ENCODE peak calls at places on chromosomes 2 and 18, in seven cellular contexts. One of them, this sample, is unnamed.
A peak's percentile ranks its signal among the peaks of the same experiment; 100 is the strongest.

GRCh38 chr18:54946149-54946581 is 13.1 kb downstream of the CCDC68 start:
- DNase-seq in CD4-positive, CD25-positive, alpha-beta regulatory T cell: peak; percentile 16
- DNase-seq in PC-9: peak; percentile 86
- DNase-seq in epithelial cell of esophagus: peak; percentile 50
- DNase-seq in fibroblast of lung: peak; percentile 56
- DNase-seq in heart right ventricle: no peak
- DNase-seq in upper lobe of right lung: no peak
- DNase-seq in this sample: no peak

GRCh38 chr2:142462291-142462690 is 331.5 kb upstream of the LRP1B start:
- DNase-seq in CD4-positive, CD25-positive, alpha-beta regulatory T cell: no peak
- DNase-seq in PC-9: no peak
- DNase-seq in epithelial cell of esophagus: peak; percentile 45
- DNase-seq in fibroblast of lung: no peak
- DNase-seq in heart right ventricle: no peak
- DNase-seq in upper lobe of right lung: no peak
- DNase-seq in this sample: no peak

GRCh38 chr2:177056540-177056939 is 156.1 kb upstream of the HNRNPA3 start:
- DNase-seq in CD4-positive, CD25-positive, alpha-beta regulatory T cell: no peak
- DNase-seq in PC-9: no peak
- DNase-seq in epithelial cell of esophagus: no peak
- DNase-seq in fibroblast of lung: no peak
- DNase-seq in heart right ventricle: no peak
- DNase-seq in upper lobe of right lung: no peak
- DNase-seq in this sample: no peak

GRCh38 chr18:38241216-38241615 is 675.6 kb upstream of the CELF4 start:
- DNase-seq in CD4-positive, CD25-positive, alpha-beta regulatory T cell: no peak
- DNase-seq in PC-9: no peak
- DNase-seq in epithelial cell of esophagus: peak; percentile 65
- DNase-seq in fibroblast of lung: peak; percentile 11
- DNase-seq in heart right ventricle: no peak
- DNase-seq in upper lobe of right lung: no peak
- DNase-seq in this sample: no peak

GRCh38 chr2:63663013-63663864 is 74.5 kb downstream of the MDH1 start:
- DNase-seq in CD4-positive, CD25-positive, alpha-beta regulatory T cell: no peak
- DNase-seq in PC-9: no peak
- DNase-seq in epithelial cell of esophagus: no peak
- DNase-seq in fibroblast of lung: no peak
- DNase-seq in heart right ventricle: no peak
- DNase-seq in upper lobe of right lung: no peak
- DNase-seq in this sample: no peak

GRCh38 chr2:32403782-32404181 is 47.0 kb downstream of the BIRC6 start:
- DNase-seq in CD4-positive, CD25-positive, alpha-beta regulatory T cell: no peak
- DNase-seq in PC-9: no peak
- DNase-seq in epithelial cell of esophagus: no peak
- DNase-seq in fibroblast of lung: no peak
- DNase-seq in heart right ventricle: no peak
- DNase-seq in upper lobe of right lung: no peak
- DNase-seq in this sample: no peak

GRCh38 chr2:221549143-221549542 is 23.0 kb downstream of the EPHA4 start:
- DNase-seq in CD4-positive, CD25-positive, alpha-beta regulatory T cell: no peak
- DNase-seq in PC-9: no peak
- DNase-seq in epithelial cell of esophagus: no peak
- DNase-seq in fibroblast of lung: peak; percentile 44
- DNase-seq in heart right ventricle: no peak
- DNase-seq in upper lobe of right lung: no peak
- DNase-seq in this sample: no peak

GRCh38 chr2:216464104-216464720 is 34.4 kb upstream of the RPL37A start:
- DNase-seq in CD4-positive, CD25-positive, alpha-beta regulatory T cell: no peak
- DNase-seq in PC-9: no peak
- DNase-seq in epithelial cell of esophagus: no peak
- DNase-seq in fibroblast of lung: no peak
- DNase-seq in heart right ventricle: no peak
- DNase-seq in upper lobe of right lung: no peak
- DNase-seq in this sample: no peak

GRCh38 chr2:160207804-160208661 is 8.0 kb upstream of the ITGB6 start:
- DNase-seq in CD4-positive, CD25-positive, alpha-beta regulatory T cell: no peak
- DNase-seq in PC-9: peak; percentile 92
- DNase-seq in epithelial cell of esophagus: peak; percentile 83
- DNase-seq in fibroblast of lung: peak; percentile 86
- DNase-seq in heart right ventricle: peak; percentile 56
- DNase-seq in upper lobe of right lung: peak; percentile 86
- DNase-seq in this sample: no peak

GRCh38 chr18:23998811-23999210 is 15.7 kb upstream of the TTC39C start:
- DNase-seq in CD4-positive, CD25-positive, alpha-beta regulatory T cell: no peak
- DNase-seq in PC-9: peak; percentile 88
- DNase-seq in epithelial cell of esophagus: peak; percentile 95
- DNase-seq in fibroblast of lung: no peak
- DNase-seq in heart right ventricle: no peak
- DNase-seq in upper lobe of right lung: no peak
- DNase-seq in this sample: no peak

GRCh38 chr2:222433381-222434173 is 9.2 kb downstream of the SGPP2 start:
- DNase-seq in CD4-positive, CD25-positive, alpha-beta regulatory T cell: no peak
- DNase-seq in PC-9: peak; percentile 84
- DNase-seq in epithelial cell of esophagus: peak; percentile 72
- DNase-seq in fibroblast of lung: no peak
- DNase-seq in heart right ventricle: no peak
- DNase-seq in upper lobe of right lung: no peak
- DNase-seq in this sample: no peak

GRCh38 chr2:174972924-174973323 is 32.3 kb downstream of the CHN1 start:
- DNase-seq in CD4-positive, CD25-positive, alpha-beta regulatory T cell: no peak
- DNase-seq in PC-9: no peak
- DNase-seq in epithelial cell of esophagus: peak; percentile 31
- DNase-seq in fibroblast of lung: peak; percentile 32
- DNase-seq in heart right ventricle: no peak
- DNase-seq in upper lobe of right lung: no peak
- DNase-seq in this sample: no peak

GRCh38 chr2:148234143-148234542 is 213.3 kb downstream of the MBD5 start:
- DNase-seq in CD4-positive, CD25-positive, alpha-beta regulatory T cell: no peak
- DNase-seq in PC-9: no peak
- DNase-seq in epithelial cell of esophagus: no peak
- DNase-seq in fibroblast of lung: no peak
- DNase-seq in heart right ventricle: no peak
- DNase-seq in upper lobe of right lung: no peak
- DNase-seq in this sample: no peak

GRCh38 chr2:186518945-186519344 is 32.9 kb downstream of the ZC3H15 start:
- DNase-seq in CD4-positive, CD25-positive, alpha-beta regulatory T cell: no peak
- DNase-seq in PC-9: no peak
- DNase-seq in epithelial cell of esophagus: peak; percentile 55
- DNase-seq in fibroblast of lung: peak; percentile 33
- DNase-seq in heart right ventricle: no peak
- DNase-seq in upper lobe of right lung: no peak
- DNase-seq in this sample: no peak

GRCh38 chr2:116787808-116788207 is 1026.7 kb upstream of the DDX18 start:
- DNase-seq in CD4-positive, CD25-positive, alpha-beta regulatory T cell: no peak
- DNase-seq in PC-9: no peak
- DNase-seq in epithelial cell of esophagus: no peak
- DNase-seq in fibroblast of lung: no peak
- DNase-seq in heart right ventricle: no peak
- DNase-seq in upper lobe of right lung: no peak
- DNase-seq in this sample: no peak

GRCh38 chr2:68435605-68436004 is 31.5 kb downstream of the FBXO48 start:
- DNase-seq in CD4-positive, CD25-positive, alpha-beta regulatory T cell: no peak
- DNase-seq in PC-9: no peak
- DNase-seq in epithelial cell of esophagus: no peak
- DNase-seq in fibroblast of lung: peak; percentile 70
- DNase-seq in heart right ventricle: no peak
- DNase-seq in upper lobe of right lung: no peak
- DNase-seq in this sample: no peak

GRCh38 chr2:197877038-197877437 is 72.6 kb downstream of the PLCL1 start:
- DNase-seq in CD4-positive, CD25-positive, alpha-beta regulatory T cell: no peak
- DNase-seq in PC-9: no peak
- DNase-seq in epithelial cell of esophagus: peak; percentile 3
- DNase-seq in fibroblast of lung: no peak
- DNase-seq in heart right ventricle: no peak
- DNase-seq in upper lobe of right lung: no peak
- DNase-seq in this sample: no peak

GRCh38 chr2:12076810-12077209 is 330.4 kb downstream of the LPIN1 start:
- DNase-seq in CD4-positive, CD25-positive, alpha-beta regulatory T cell: no peak
- DNase-seq in PC-9: no peak
- DNase-seq in epithelial cell of esophagus: peak; percentile 44
- DNase-seq in fibroblast of lung: peak; percentile 31
- DNase-seq in heart right ventricle: no peak
- DNase-seq in upper lobe of right lung: no peak
- DNase-seq in this sample: no peak

GRCh38 chr2:179248024-179248348 is 16.6 kb downstream of the SESTD1 start:
- DNase-seq in CD4-positive, CD25-positive, alpha-beta regulatory T cell: no peak
- DNase-seq in PC-9: no peak
- DNase-seq in epithelial cell of esophagus: no peak
- DNase-seq in fibroblast of lung: no peak
- DNase-seq in heart right ventricle: no peak
- DNase-seq in upper lobe of right lung: no peak
- DNase-seq in this sample: no peak

GRCh38 chr2:7031424-7032245 is 114.4 kb downstream of the RNF144A start:
- DNase-seq in CD4-positive, CD25-positive, alpha-beta regulatory T cell: peak; percentile 49
- DNase-seq in PC-9: peak; percentile 97
- DNase-seq in epithelial cell of esophagus: peak; percentile 55
- DNase-seq in fibroblast of lung: no peak
- DNase-seq in heart right ventricle: no peak
- DNase-seq in upper lobe of right lung: peak; percentile 90
- DNase-seq in this sample: peak; percentile 45

GRCh38 chr2:99154643-99155536 is at the start of the genes LIPT1 and TSGA10:
- DNase-seq in CD4-positive, CD25-positive, alpha-beta regulatory T cell: peak; percentile 91
- DNase-seq in PC-9: peak; percentile 81
- DNase-seq in epithelial cell of esophagus: peak; percentile 90
- DNase-seq in fibroblast of lung: peak; percentile 91
- DNase-seq in heart right ventricle: peak; percentile 90
- DNase-seq in upper lobe of right lung: peak; percentile 97
- DNase-seq in this sample: peak; percentile 92

DNA sequence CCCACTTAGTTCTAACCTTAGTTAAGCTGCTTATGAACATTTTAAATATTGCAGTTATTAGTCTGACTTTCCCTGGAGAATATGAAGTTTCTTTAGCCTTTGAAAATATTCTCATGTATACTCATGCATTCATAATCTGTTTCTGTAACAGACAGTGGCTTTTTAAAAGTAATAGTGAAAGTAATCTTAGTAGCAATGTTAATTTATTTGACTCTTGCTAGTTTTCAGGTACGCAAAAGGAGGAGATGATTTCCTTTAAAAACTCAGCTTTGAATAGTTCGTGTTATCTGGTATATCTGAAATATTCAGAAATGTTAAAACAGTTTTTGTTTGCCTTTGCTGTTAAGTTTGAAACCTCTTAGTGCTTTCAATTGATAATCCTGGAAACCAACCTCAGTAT is 3.8 kb downstream of the ANKRD12 start:
- DNase-seq in CD4-positive, CD25-positive, alpha-beta regulatory T cell: no peak
- DNase-seq in PC-9: no peak
- DNase-seq in epithelial cell of esophagus: no peak
- DNase-seq in fibroblast of lung: no peak
- DNase-seq in heart right ventricle: no peak
- DNase-seq in upper lobe of right lung: no peak
- DNase-seq in this sample: no peak
- H3K4me3 ChIP-seq in CD4-positive, CD25-positive, alpha-beta regulatory T cell: peak overlapping the region; percentile 100
- H3K4me3 ChIP-seq in PC-9: no peak overlapping the region
- H3K4me3 ChIP-seq in epithelial cell of esophagus: no peak overlapping the region
- H3K4me3 ChIP-seq in fibroblast of lung: no peak overlapping the region
- H3K4me3 ChIP-seq in heart right ventricle: no peak overlapping the region
- H3K4me3 ChIP-seq in upper lobe of right lung: peak overlapping the region; percentile 76
- H3K4me3 ChIP-seq in this sample: no peak overlapping the region

GRCh38 chr2:46878886-46879285 is 36.7 kb downstream of the MCFD2 start:
- DNase-seq in CD4-positive, CD25-positive, alpha-beta regulatory T cell: no peak
- DNase-seq in PC-9: no peak
- DNase-seq in epithelial cell of esophagus: no peak
- DNase-seq in fibroblast of lung: peak; percentile 73
- DNase-seq in heart right ventricle: peak; percentile 78
- DNase-seq in upper lobe of right lung: no peak
- DNase-seq in this sample: no peak

GRCh38 chr2:46876741-46877384 is 38.7 kb downstream of the MCFD2 start:
- DNase-seq in CD4-positive, CD25-positive, alpha-beta regulatory T cell: no peak
- DNase-seq in PC-9: peak; percentile 75
- DNase-seq in epithelial cell of esophagus: peak; percentile 76
- DNase-seq in fibroblast of lung: peak; percentile 84
- DNase-seq in heart right ventricle: peak; percentile 53
- DNase-seq in upper lobe of right lung: no peak
- DNase-seq in this sample: peak; percentile 48

GRCh38 chr2:46878240-46878877 is 37.2 kb downstream of the MCFD2 start:
- DNase-seq in CD4-positive, CD25-positive, alpha-beta regulatory T cell: no peak
- DNase-seq in PC-9: no peak
- DNase-seq in epithelial cell of esophagus: no peak
- DNase-seq in fibroblast of lung: no peak
- DNase-seq in heart right ventricle: no peak
- DNase-seq in upper lobe of right lung: no peak
- DNase-seq in this sample: no peak

GRCh38 chr2:46877619-46878113 is 37.9 kb downstream of the MCFD2 start:
- DNase-seq in CD4-positive, CD25-positive, alpha-beta regulatory T cell: no peak
- DNase-seq in PC-9: no peak
- DNase-seq in epithelial cell of esophagus: no peak
- DNase-seq in fibroblast of lung: no peak
- DNase-seq in heart right ventricle: no peak
- DNase-seq in upper lobe of right lung: no peak
- DNase-seq in this sample: no peak

DNA sequence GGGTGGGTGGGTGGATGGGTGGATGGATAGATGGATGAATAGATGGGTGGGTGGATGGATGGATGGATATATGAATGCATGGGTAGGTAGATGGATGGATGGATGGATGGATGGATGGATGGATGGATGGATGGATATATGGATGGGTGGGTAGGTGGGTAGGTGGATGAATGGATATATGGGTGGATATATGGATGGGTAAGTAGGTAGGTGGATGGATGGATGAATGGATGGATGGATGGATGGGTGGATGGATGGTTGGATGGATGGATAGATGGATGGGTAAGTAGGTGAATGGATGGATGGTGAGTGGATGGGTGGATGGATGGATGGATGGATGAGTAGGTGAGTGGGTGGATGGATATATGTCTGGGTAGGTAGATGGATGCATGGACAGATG is 36.1 kb downstream of the MCFD2 start:
- DNase-seq in CD4-positive, CD25-positive, alpha-beta regulatory T cell: no peak
- DNase-seq in PC-9: no peak
- DNase-seq in epithelial cell of esophagus: no peak
- DNase-seq in fibroblast of lung: no peak
- DNase-seq in heart right ventricle: no peak
- DNase-seq in upper lobe of right lung: no peak
- DNase-seq in this sample: no peak
- H3K4me3 ChIP-seq in CD4-positive, CD25-positive, alpha-beta regulatory T cell: no peak overlapping the region
- H3K4me3 ChIP-seq in PC-9: no peak overlapping the region
- H3K4me3 ChIP-seq in epithelial cell of esophagus: no peak overlapping the region
- H3K4me3 ChIP-seq in fibroblast of lung: no peak overlapping the region
- H3K4me3 ChIP-seq in heart right ventricle: no peak overlapping the region
- H3K4me3 ChIP-seq in upper lobe of right lung: no peak overlapping the region
- H3K4me3 ChIP-seq in this sample: no peak overlapping the region

GRCh38 chr18:5732318-5732717 is 163.0 kb downstream of the TMEM200C start:
- DNase-seq in CD4-positive, CD25-positive, alpha-beta regulatory T cell: no peak
- DNase-seq in PC-9: no peak
- DNase-seq in epithelial cell of esophagus: no peak
- DNase-seq in fibroblast of lung: no peak
- DNase-seq in heart right ventricle: no peak
- DNase-seq in upper lobe of right lung: no peak
- DNase-seq in this sample: no peak
- H3K4me3 ChIP-seq in CD4-positive, CD25-positive, alpha-beta regulatory T cell: no peak overlapping the region
- H3K4me3 ChIP-seq in PC-9: no peak overlapping the region
- H3K4me3 ChIP-seq in epithelial cell of esophagus: no peak overlapping the region
- H3K4me3 ChIP-seq in fibroblast of lung: no peak overlapping the region
- H3K4me3 ChIP-seq in heart right ventricle: no peak overlapping the region
- H3K4me3 ChIP-seq in upper lobe of right lung: no peak overlapping the region
- H3K4me3 ChIP-seq in this sample: no peak overlapping the region

DNA sequence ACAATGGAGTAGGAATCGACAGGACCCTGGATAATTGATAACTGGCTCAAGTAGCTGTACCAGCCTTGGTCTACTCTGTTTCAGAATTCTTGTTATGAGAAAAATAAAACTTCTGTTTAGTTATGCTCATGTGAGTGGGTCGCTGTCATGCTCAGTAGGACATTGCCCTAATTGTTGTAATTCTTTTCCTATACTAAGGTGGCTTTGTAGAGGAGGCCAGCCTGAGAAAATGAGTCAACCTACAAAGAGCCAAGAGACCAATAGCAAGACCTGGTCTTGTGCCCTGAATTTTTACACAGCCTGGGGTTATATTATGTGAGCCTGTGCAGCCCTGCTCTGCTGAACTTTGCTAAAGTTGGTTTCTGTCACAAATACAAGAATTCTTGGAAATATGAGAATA is 238.4 kb downstream of the MEIS1 start:
- DNase-seq in CD4-positive, CD25-positive, alpha-beta regulatory T cell: no peak
- DNase-seq in PC-9: no peak
- DNase-seq in epithelial cell of esophagus: no peak
- DNase-seq in fibroblast of lung: no peak
- DNase-seq in heart right ventricle: no peak
- DNase-seq in upper lobe of right lung: no peak
- DNase-seq in this sample: no peak
- H3K4me3 ChIP-seq in CD4-positive, CD25-positive, alpha-beta regulatory T cell: no peak overlapping the region
- H3K4me3 ChIP-seq in PC-9: no peak overlapping the region
- H3K4me3 ChIP-seq in epithelial cell of esophagus: no peak overlapping the region
- H3K4me3 ChIP-seq in fibroblast of lung: no peak overlapping the region
- H3K4me3 ChIP-seq in heart right ventricle: no peak overlapping the region
- H3K4me3 ChIP-seq in upper lobe of right lung: no peak overlapping the region
- H3K4me3 ChIP-seq in this sample: no peak overlapping the region